ENCODE peak calls at places on chromosome 10, in ten cellular contexts. U is MM.1S, S is GM12865, G is fibroblast of lung, F is OCI-LY7, X is sigmoid colon, Y is tibial nerve, W is astrocyte of the cerebellum, K is WTC11, L is fibroblast of the aortic adventitia. T is an unnamed sample.

GRCh38 chr10:31582365-31583052 is 263.5 kb downstream of the ZEB1 start:
- DNase-seq in U (no peak), S (no peak), G (peak), F (no peak), X (peak), Y (no peak), W (no peak), K (no peak), L (peak), T (no peak)

GRCh38 chr10:78407009-78407711 is 373.5 kb downstream of the RPS24 start:
- DNase-seq in U (peak), S (peak), G (peak), F (peak), X (peak), Y (peak), W (peak), K (peak), L (peak), T (peak)

GRCh38 chr10:60508037-60508436 is 118.4 kb upstream of the ANK3 start:
- DNase-seq in U (no peak), S (no peak), G (no peak), F (no peak), X (no peak), Y (no peak), W (no peak), K (no peak), L (peak), T (no peak)

GRCh38 chr10:71819479-71819878 is 31.6 kb downstream of the PSAP start:
- DNase-seq in U (no peak), S (no peak), G (no peak), F (no peak), X (no peak), Y (no peak), W (no peak), K (no peak), L (no peak), T (no peak)

GRCh38 chr10:132838346-132838970 is 52.5 kb upstream of the NKX6-2 start:
- DNase-seq in U (no peak), S (no peak), G (no peak), F (no peak), X (peak), Y (no peak), W (no peak), K (no peak), L (no peak), T (no peak)

GRCh38 chr10:52586710-52587109 is 185.9 kb downstream of the MBL2 start:
- DNase-seq in U (no peak), S (no peak), G (no peak), F (no peak), X (no peak), Y (no peak), W (no peak), K (no peak), L (no peak), T (no peak)

GRCh38 chr10:101841826-101842225 is 1.8 kb downstream of the KCNIP2 start:
- DNase-seq in U (no peak), S (no peak), G (no peak), F (no peak), X (no peak), Y (no peak), W (no peak), K (no peak), L (no peak), T (no peak)

GRCh38 chr10:69738071-69738470 is 63.6 kb upstream of the COL13A1 start:
- DNase-seq in U (no peak), S (no peak), G (no peak), F (no peak), X (no peak), Y (no peak), W (no peak), K (no peak), L (no peak), T (no peak)

GRCh38 chr10:122019414-122019975 is 30.5 kb downstream of the TACC2 start:
- DNase-seq in U (peak), S (no peak), G (no peak), F (no peak), X (no peak), Y (no peak), W (no peak), K (peak), L (no peak), T (no peak)

GRCh38 chr10:34078017-34078416 is 737.1 kb downstream of the PARD3 start:
- DNase-seq in U (no peak), S (no peak), G (no peak), F (no peak), X (no peak), Y (no peak), W (no peak), K (no peak), L (no peak), T (no peak)
- TF ChIP-seq CTCF in U (no peak), S (no peak), G (peak), F (no peak), X (no peak), Y (no peak), W (peak), K (no peak), L (peak), T (peak)

GRCh38 chr10:116809528-116810500 is 39.5 kb upstream of the ENO4 start:
- DNase-seq in U (no peak), S (no peak), G (no peak), F (no peak), X (peak), Y (no peak), W (no peak), K (peak), L (no peak), T (peak)
- TF ChIP-seq CTCF in U (peak), S (peak), G (peak), F (peak), X (no peak), Y (peak), W (peak), K (peak), L (peak), T (peak)

DNA sequence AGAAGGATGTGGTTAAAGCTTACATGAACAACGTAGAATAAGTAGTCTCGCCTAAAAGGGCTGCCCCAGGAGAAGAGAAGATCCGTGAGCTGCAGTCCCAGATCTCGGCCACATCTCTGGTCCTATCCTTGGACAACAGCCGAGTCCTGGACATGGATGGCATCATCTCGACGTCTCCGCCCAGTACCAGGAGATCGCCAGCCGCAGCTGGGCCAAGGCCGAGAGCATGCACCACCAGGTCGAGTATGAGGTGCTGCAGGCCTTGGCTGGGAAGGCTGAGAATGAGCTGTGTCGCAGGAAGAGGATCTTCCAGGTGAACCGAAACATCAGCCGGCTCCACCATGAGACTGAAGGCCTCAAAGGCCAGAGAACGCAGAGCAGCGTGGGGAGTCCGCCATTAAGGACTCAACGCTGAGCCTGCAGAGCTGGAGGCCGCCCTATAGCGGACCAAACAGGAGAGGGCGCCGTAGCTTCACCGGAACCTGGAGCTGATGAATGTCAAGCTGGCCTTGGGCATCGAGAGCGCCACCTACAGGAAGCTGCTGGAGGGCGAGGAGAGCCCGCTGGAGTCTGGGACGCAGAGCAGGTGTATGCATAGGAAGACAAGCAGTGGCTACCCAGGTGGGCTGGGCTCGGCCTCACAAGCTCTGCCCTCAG is 22.2 kb downstream of the LIPK start:
- DNase-seq in U (no peak), S (peak), G (no peak), F (peak), X (no peak), Y (no peak), W (no peak), K (peak), L (no peak), T (no peak)
- TF ChIP-seq CTCF in U (peak), S (peak), G (peak), F (peak), X (no peak), Y (no peak), W (peak), K (peak), L (peak), T (peak)

GRCh38 chr10:1402016-1402820 is 335.1 kb downstream of the ADARB2 start:
- DNase-seq in U (no peak), S (no peak), G (no peak), F (no peak), X (no peak), Y (no peak), W (no peak), K (no peak), L (no peak), T (no peak)
- TF ChIP-seq CTCF in U (no peak), S (no peak), G (no peak), F (no peak), X (no peak), Y (no peak), W (no peak), K (no peak), L (no peak), T (no peak)

DNA sequence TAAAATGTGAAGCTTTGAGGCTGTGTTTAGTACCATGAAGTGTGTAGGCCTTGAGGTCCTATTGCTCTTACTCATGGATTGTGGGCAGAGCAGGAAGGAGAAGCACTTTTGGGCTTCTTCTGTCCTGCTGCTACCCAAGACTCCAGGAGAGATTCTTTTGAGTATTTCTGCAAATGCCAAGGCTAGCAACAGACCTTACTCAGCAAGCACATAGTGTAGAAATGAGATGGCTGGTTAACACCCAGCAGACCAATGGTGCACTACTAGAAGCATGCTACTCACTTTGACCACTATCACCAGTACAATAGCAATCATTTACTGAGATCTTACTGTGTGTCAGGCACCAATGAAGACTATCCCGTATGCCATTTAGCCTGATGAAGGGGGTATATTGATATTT is 3.2 kb downstream of the PLPP4 start:
- DNase-seq in U (no peak), S (no peak), G (no peak), F (no peak), X (no peak), Y (no peak), W (no peak), K (no peak), L (peak), T (peak)
- TF ChIP-seq CTCF in U (no peak), S (no peak), G (no peak), F (no peak), X (no peak), Y (no peak), W (no peak), K (no peak), L (no peak), T (no peak)

GRCh38 chr10:10307551-10307950 is 710.1 kb upstream of the CELF2 start:
- DNase-seq in U (no peak), S (no peak), G (no peak), F (no peak), X (no peak), Y (no peak), W (no peak), K (no peak), L (no peak), T (no peak)
- TF ChIP-seq CTCF in U (no peak), S (no peak), G (no peak), F (no peak), X (no peak), Y (no peak), W (no peak), K (no peak), L (no peak), T (no peak)